ENCODE peak calls at places on chromosomes 7 and 10, in seven cellular contexts. A is CD4-positive, CD25-positive, alpha-beta regulatory T cell; J is heart left ventricle; G is GM23338; U is fibroblast of lung; X is upper lobe of right lung; E is brain microvascular endothelial cell. F is an unnamed sample.

GRCh38 chr10:103244663-103245271 is 920 bp upstream of the RPEL1 start:
- DNase-seq in E (peak; percentile 71), X (peak; percentile 74), G (peak; percentile 91), J (peak; percentile 70), U (peak; percentile 58), A (peak; percentile 70), F (peak; percentile 47)

GRCh38 chr7:1691096-1691495 is 21.0 kb downstream of the ELFN1 start:
- DNase-seq in J (no peak), A (no peak), G (no peak), X (peak; percentile 40), E (no peak), U (no peak), F (no peak)

GRCh38 chr10:97854735-97855134 is 5.1 kb downstream of the GOLGA7B start:
- DNase-seq in G (no peak), E (no peak), X (no peak), A (no peak), J (no peak), U (no peak), F (no peak)

GRCh38 chr10:44723654-44724053 is 187.5 kb upstream of the TMEM72 start:
- DNase-seq in A (no peak), J (peak; percentile 38), G (no peak), E (peak; percentile 77), X (no peak), U (peak; percentile 86), F (no peak)

GRCh38 chr7:131538791-131539179 is 17.6 kb downstream of the PODXL start:
- DNase-seq in J (peak; percentile 81), G (no peak), X (peak; percentile 46), U (no peak), A (no peak), E (no peak), F (no peak)

GRCh38 chr7:115707236-115707635 is 323.3 kb downstream of the TFEC start:
- DNase-seq in U (peak; percentile 1), A (no peak), E (no peak), J (no peak), X (no peak), G (peak; percentile 71), F (no peak)

GRCh38 chr7:156177396-156178055 is 365.3 kb upstream of the SHH start:
- DNase-seq in J (no peak), E (no peak), G (no peak), U (no peak), A (no peak), X (peak; percentile 37), F (peak; percentile 24)

GRCh38 chr7:84746347-84746746 is 440.5 kb downstream of the SEMA3D start:
- DNase-seq in J (no peak), G (no peak), E (peak; percentile 52), U (no peak), X (no peak), A (no peak), F (no peak)

GRCh38 chr7:123537026-123537642 is 2.7 kb upstream of the IQUB start:
- DNase-seq in G (peak; percentile 37), X (no peak), A (peak; percentile 57), U (no peak), E (peak; percentile 6), J (no peak), F (no peak)

GRCh38 chr7:137381045-137381444 is 37.5 kb upstream of the PTN start:
- DNase-seq in J (no peak), A (no peak), G (no peak), U (no peak), E (no peak), X (no peak), F (no peak)

GRCh38 chr10:123945506-123945905 is 53.9 kb upstream of the CPXM2 start:
- DNase-seq in J (no peak), U (no peak), A (peak; percentile 18), E (peak; percentile 35), G (peak; percentile 64), X (no peak), F (no peak)

GRCh38 chr10:91220954-91221696 is 662 bp downstream of the PCGF5 start:
- DNase-seq in X (no peak), J (peak; percentile 36), U (peak; percentile 9), E (no peak), G (peak; percentile 47), A (peak; percentile 50), F (no peak)

GRCh38 chr7:229184-229964 is 37.0 kb downstream of the FAM20C start:
- DNase-seq in J (peak; percentile 85), G (no peak), X (no peak), U (peak; percentile 99), E (peak; percentile 52), A (no peak), F (no peak)

GRCh38 chr10:26765549-26765948 is 68.0 kb downstream of the PDSS1 start:
- DNase-seq in G (no peak), X (no peak), U (no peak), A (no peak), J (no peak), E (no peak), F (no peak)

GRCh38 chr7:27110977-27111752 is 8.7 kb upstream of the HOXA2 start:
- DNase-seq in J (no peak), E (no peak), U (peak; percentile 96), X (no peak), G (peak; percentile 0), A (no peak), F (no peak)

GRCh38 chr7:28641752-28642546 is 229.6 kb downstream of the CREB5 start:
- DNase-seq in U (no peak), G (no peak), A (no peak), E (no peak), X (no peak), J (no peak), F (no peak)

GRCh38 chr7:133051066-133051465 is 30.8 kb downstream of the CHCHD3 start:
- DNase-seq in J (peak; percentile 31), E (peak; percentile 46), U (peak; percentile 38), G (peak; percentile 63), X (no peak), A (peak; percentile 5), F (no peak)

GRCh38 chr10:37860494-37861190 is 3.2 kb upstream of the ZNF248 start:
- DNase-seq in U (peak; percentile 68), A (peak; percentile 48), E (no peak), J (no peak), X (no peak), G (no peak), F (no peak)

GRCh38 chr10:344582-345200 is 209.4 kb downstream of the ZMYND11 start:
- DNase-seq in A (no peak), E (no peak), G (no peak), U (no peak), J (no peak), X (peak; percentile 51), F (no peak)

GRCh38 chr10:85151506-85151905 is 823.1 kb downstream of the CCSER2 start:
- DNase-seq in J (no peak), U (no peak), A (no peak), G (no peak), E (no peak), X (no peak), F (no peak)

GRCh38 chr7:38905026-38905759 is 3.8 kb downstream of the VPS41 start:
- DNase-seq in G (no peak), E (no peak), U (peak; percentile 15), X (no peak), J (no peak), A (no peak), F (no peak)

GRCh38 chr10:129969528-129970264 is 5.6 kb upstream of the EBF3 start:
- DNase-seq in A (no peak), E (no peak), J (no peak), U (no peak), X (no peak), G (no peak), F (no peak)

GRCh38 chr10:1199345-1199673 is 143.1 kb downstream of the WDR37 start:
- DNase-seq in X (peak; percentile 57), E (no peak), J (no peak), G (no peak), U (no peak), A (no peak), F (peak; percentile 44)

GRCh38 chr10:88592425-88592824 is 5.9 kb downstream of the LIPJ start:
- DNase-seq in G (no peak), U (no peak), J (no peak), A (no peak), X (no peak), E (no peak), F (no peak)

GRCh38 chr7:44279286-44279685 is 46.1 kb downstream of the CAMK2B start:
- DNase-seq in G (no peak), X (peak; percentile 40), U (no peak), E (no peak), J (peak; percentile 5), A (no peak), F (peak; percentile 32)

GRCh38 chr7:45687185-45687560 is 113.0 kb downstream of the ADCY1 start:
- DNase-seq in J (no peak), E (no peak), G (no peak), X (peak; percentile 19), U (no peak), A (no peak), F (no peak)

DNA sequence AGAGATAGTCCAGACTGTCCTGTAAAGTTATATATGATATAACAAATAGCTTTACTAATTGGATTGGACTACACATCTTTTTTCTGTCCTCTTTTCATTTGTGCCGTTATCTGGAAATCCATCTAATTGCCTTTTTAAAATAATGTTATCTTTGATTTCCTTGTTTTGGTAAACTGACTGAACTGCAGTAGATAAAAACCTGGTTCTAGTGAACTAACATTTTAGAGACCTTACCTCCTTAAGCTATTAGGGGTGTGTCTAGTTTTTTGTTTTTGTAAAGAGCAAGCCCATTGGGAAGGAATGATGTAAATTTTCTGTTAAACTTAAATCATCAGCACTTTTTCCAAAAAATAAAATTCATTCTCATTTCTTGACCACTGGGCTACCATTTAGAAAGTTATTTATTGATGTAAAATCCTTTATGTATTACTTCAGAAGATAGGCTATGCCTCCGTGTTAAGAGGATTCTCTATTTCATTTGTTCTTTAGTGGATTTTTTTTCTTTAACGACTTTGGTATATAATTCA is 1.2 kb upstream of the PBLD start:
- DNase-seq in J (no peak), X (no peak), U (no peak), A (peak; percentile 15), E (no peak), G (no peak), F (no peak)
- H3K27ac ChIP-seq in J (no peak overlapping the region), X (peak overlapping the region; percentile 100), U (peak overlapping the region; percentile 99), A (peak overlapping the region; percentile 97), E (peak overlapping the region; percentile 95), G (no peak overlapping the region), F (no peak overlapping the region)

DNA sequence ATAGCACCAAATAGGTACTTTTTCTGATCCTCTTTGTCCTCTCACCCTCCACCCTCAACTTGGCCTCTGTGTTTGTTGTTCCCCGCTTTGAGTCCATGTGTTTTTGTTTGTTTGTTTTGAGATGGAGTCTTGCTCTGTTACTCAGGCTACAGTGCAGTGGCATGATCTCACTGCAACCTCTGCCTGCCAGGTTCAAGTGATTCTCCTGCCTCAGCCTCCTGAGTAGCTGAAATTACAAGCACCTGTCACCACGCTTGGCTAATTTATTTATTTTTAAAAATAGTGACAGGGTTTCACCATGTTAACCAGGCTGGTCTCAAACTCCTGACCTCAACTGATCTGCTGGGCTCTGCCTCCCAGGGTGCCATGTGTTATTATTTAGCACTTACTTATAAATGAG is 5.3 kb downstream of the ZNF273 start:
- DNase-seq in E (no peak), X (no peak), U (no peak), J (no peak), A (no peak), G (no peak), F (no peak)
- H3K36me3 ChIP-seq in E (no peaks in the 10 kb centered on the region), X (no peaks in the 10 kb centered on the region), U (no peaks in the 10 kb centered on the region), J (no peaks in the 10 kb centered on the region), A (peaks cover 5% of the 10 kb centered on the region), G (no peaks in the 10 kb centered on the region), F (no peaks in the 10 kb centered on the region)

GRCh38 chr7:25775570-25775969 is 376.4 kb upstream of the NFE2L3 start:
- DNase-seq in A (no peak), X (no peak), E (no peak), J (no peak), U (no peak), G (no peak), F (no peak)
- H3K27ac ChIP-seq in A (no peak overlapping the region), X (no peak overlapping the region), E (no peak overlapping the region), J (no peak overlapping the region), U (no peak overlapping the region), G (no peak overlapping the region), F (no peak overlapping the region)

GRCh38 chr10:11482306-11482705 is 129.1 kb downstream of the USP6NL start:
- DNase-seq in E (no peak), J (no peak), A (no peak), U (no peak), G (no peak), X (no peak), F (no peak)
- H3K36me3 ChIP-seq in E (peaks cover 2% of the 10 kb centered on the region), J (peaks cover 30% of the 10 kb centered on the region), A (no peaks in the 10 kb centered on the region), U (no peaks in the 10 kb centered on the region), G (no peaks in the 10 kb centered on the region), X (peaks cover 15% of the 10 kb centered on the region), F (peaks cover 5% of the 10 kb centered on the region)

F was measured in right lobe of liver.